ENCODE peak calls at places on chromosomes 13 and 19, in eight cellular contexts. D, X, J, W, Z, B, Y and S are unnamed samples.

GRCh38 chr19:10612515-10613119 is 12.7 kb upstream of the SLC44A2 start:
- DNase-seq in D (no peak), X (no peak), J (no peak), W (peak), Z (no peak), B (no peak), Y (no peak), S (peak)

GRCh38 chr19:28297036-28297435 is 915.9 kb downstream of the UQCRFS1 start:
- DNase-seq in D (no peak), X (no peak), J (no peak), W (no peak), Z (no peak), B (no peak), Y (no peak), S (no peak)

GRCh38 chr13:67231481-67231940 is 1.4 kb upstream of the PCDH9 start:
- DNase-seq in D (no peak), X (no peak), J (no peak), W (no peak), Z (no peak), B (no peak), Y (no peak), S (no peak)

GRCh38 chr13:24172071-24172470 is 11.6 kb downstream of the SPATA13 start:
- DNase-seq in D (no peak), X (no peak), J (no peak), W (no peak), Z (no peak), B (no peak), Y (no peak), S (no peak)

GRCh38 chr13:98839826-98840769 is 87.6 kb upstream of the SLC15A1 start:
- DNase-seq in D (peak), X (peak), J (peak), W (peak), Z (peak), B (peak), Y (peak), S (peak)

GRCh38 chr19:45761714-45762113 is 7.3 kb downstream of the SIX5 start:
- DNase-seq in D (no peak), X (no peak), J (no peak), W (no peak), Z (no peak), B (no peak), Y (no peak), S (no peak)

GRCh38 chr13:48782429-48782840 is 128.7 kb downstream of the CYSLTR2 start:
- DNase-seq in D (no peak), X (no peak), J (no peak), W (no peak), Z (no peak), B (no peak), Y (no peak), S (peak)

GRCh38 chr13:35763060-35763804 is 286.7 kb upstream of the MAB21L1 start:
- DNase-seq in D (no peak), X (no peak), J (no peak), W (no peak), Z (no peak), B (no peak), Y (no peak), S (no peak)

GRCh38 chr13:20397896-20398295 is 127.8 kb downstream of the CRYL1 start:
- DNase-seq in D (no peak), X (no peak), J (no peak), W (no peak), Z (no peak), B (no peak), Y (no peak), S (no peak)

GRCh38 chr13:26531751-26532150 is 25.7 kb upstream of the WASF3 start:
- DNase-seq in D (no peak), X (no peak), J (no peak), W (no peak), Z (no peak), B (no peak), Y (no peak), S (no peak)

GRCh38 chr19:17997969-17998826 is 9.8 kb upstream of the ARRDC2 start:
- DNase-seq in D (peak), X (no peak), J (no peak), W (no peak), Z (no peak), B (peak), Y (no peak), S (peak)

GRCh38 chr13:44306401-44307192 is 67.0 kb upstream of the SERP2 start:
- DNase-seq in D (peak), X (no peak), J (no peak), W (peak), Z (no peak), B (peak), Y (peak), S (peak)

GRCh38 chr19:23716792-23717191 is 29.8 kb upstream of the ZNF675 start:
- DNase-seq in D (no peak), X (no peak), J (no peak), W (no peak), Z (no peak), B (no peak), Y (no peak), S (no peak)

GRCh38 chr19:29840066-29840950 is 28.5 kb downstream of the CCNE1 start:
- DNase-seq in D (no peak), X (no peak), J (no peak), W (no peak), Z (no peak), B (no peak), Y (no peak), S (no peak)

GRCh38 chr13:77860621-77861020 is 58.0 kb downstream of the EDNRB start:
- DNase-seq in D (no peak), X (no peak), J (no peak), W (no peak), Z (no peak), B (no peak), Y (peak), S (no peak)

GRCh38 chr13:33292712-33293111 is 7.2 kb upstream of the STARD13 start:
- DNase-seq in D (no peak), X (no peak), J (no peak), W (no peak), Z (no peak), B (no peak), Y (no peak), S (no peak)

GRCh38 chr13:48775804-48776203 is 122.1 kb downstream of the CYSLTR2 start:
- DNase-seq in D (no peak), X (no peak), J (no peak), W (no peak), Z (no peak), B (no peak), Y (peak), S (no peak)

GRCh38 chr13:48500652-48501197 is 32.2 kb downstream of the RCBTB2 start:
- DNase-seq in D (no peak), X (peak), J (no peak), W (no peak), Z (no peak), B (no peak), Y (peak), S (no peak)

GRCh38 chr19:5503598-5503997 is 48.4 kb downstream of the ZNRF4 start:
- DNase-seq in D (no peak), X (no peak), J (no peak), W (no peak), Z (no peak), B (no peak), Y (no peak), S (no peak)

GRCh38 chr19:16260794-16261161 is 63.1 kb downstream of the AP1M1 start:
- DNase-seq in D (no peak), X (no peak), J (no peak), W (no peak), Z (no peak), B (no peak), Y (no peak), S (no peak)

GRCh38 chr19:756232-756631 is 5.3 kb downstream of the MISP start:
- DNase-seq in D (no peak), X (no peak), J (no peak), W (no peak), Z (no peak), B (peak), Y (peak), S (no peak)

GRCh38 chr19:41776700-41777099 is 19.7 kb upstream of the CEACAM3 start:
- DNase-seq in D (no peak), X (no peak), J (no peak), W (no peak), Z (no peak), B (no peak), Y (no peak), S (peak)

GRCh38 chr19:44003461-44004134 is 841 bp downstream of the ZNF230 start:
- DNase-seq in D (no peak), X (peak), J (no peak), W (no peak), Z (no peak), B (peak), Y (peak), S (peak)

GRCh38 chr13:45370922-45371406 is 30.0 kb upstream of the TPT1 start:
- DNase-seq in D (peak), X (peak), J (peak), W (peak), Z (peak), B (peak), Y (peak), S (no peak)

GRCh38 chr13:50357586-50358118 is 342.4 kb downstream of the KCNRG start:
- DNase-seq in D (no peak), X (no peak), J (no peak), W (no peak), Z (no peak), B (no peak), Y (peak), S (peak)

GRCh38 chr19:49875801-49876421 is 1.2 kb downstream of the AKT1S1 start:
- DNase-seq in D (peak), X (no peak), J (peak), W (peak), Z (peak), B (peak), Y (no peak), S (peak)

GRCh38 chr13:98216711-98217110 is 39.6 kb upstream of the RNF113B start:
- DNase-seq in D (no peak), X (no peak), J (no peak), W (no peak), Z (no peak), B (no peak), Y (no peak), S (no peak)

GRCh38 chr13:34208326-34208725 is 390.4 kb downstream of the RFC3 start:
- DNase-seq in D (no peak), X (no peak), J (no peak), W (no peak), Z (no peak), B (no peak), Y (no peak), S (no peak)

GRCh38 chr13:83831796-83832195 is 50.5 kb downstream of the SLITRK1 start:
- DNase-seq in D (no peak), X (no peak), J (no peak), W (no peak), Z (no peak), B (no peak), Y (no peak), S (no peak)

GRCh38 chr19:39746836-39747529 is 9.2 kb upstream of the CLC start:
- DNase-seq in D (no peak), X (no peak), J (no peak), W (no peak), Z (no peak), B (no peak), Y (no peak), S (no peak)
- TF ChIP-seq CTCF in D (no peak), X (no peak), J (peak), W (no peak), Z (no peak), B (no peak), Y (no peak), S (no peak)

GRCh38 chr19:47430041-47430802 is 10.9 kb upstream of the MEIS3 start:
- DNase-seq in D (no peak), X (no peak), J (peak), W (no peak), Z (peak), B (no peak), Y (peak), S (peak)
- TF ChIP-seq CTCF in D (peak), X (peak), J (peak), W (peak), Z (no peak), B (no peak), Y (peak), S (peak)

GRCh38 chr19:14315433-14315832 is 65.8 kb upstream of the ADGRE5 start:
- DNase-seq in D (no peak), X (no peak), J (no peak), W (no peak), Z (no peak), B (no peak), Y (no peak), S (no peak)
- TF ChIP-seq CTCF in D (no peak), X (no peak), J (peak), W (no peak), Z (no peak), B (no peak), Y (peak), S (no peak)

DNA sequence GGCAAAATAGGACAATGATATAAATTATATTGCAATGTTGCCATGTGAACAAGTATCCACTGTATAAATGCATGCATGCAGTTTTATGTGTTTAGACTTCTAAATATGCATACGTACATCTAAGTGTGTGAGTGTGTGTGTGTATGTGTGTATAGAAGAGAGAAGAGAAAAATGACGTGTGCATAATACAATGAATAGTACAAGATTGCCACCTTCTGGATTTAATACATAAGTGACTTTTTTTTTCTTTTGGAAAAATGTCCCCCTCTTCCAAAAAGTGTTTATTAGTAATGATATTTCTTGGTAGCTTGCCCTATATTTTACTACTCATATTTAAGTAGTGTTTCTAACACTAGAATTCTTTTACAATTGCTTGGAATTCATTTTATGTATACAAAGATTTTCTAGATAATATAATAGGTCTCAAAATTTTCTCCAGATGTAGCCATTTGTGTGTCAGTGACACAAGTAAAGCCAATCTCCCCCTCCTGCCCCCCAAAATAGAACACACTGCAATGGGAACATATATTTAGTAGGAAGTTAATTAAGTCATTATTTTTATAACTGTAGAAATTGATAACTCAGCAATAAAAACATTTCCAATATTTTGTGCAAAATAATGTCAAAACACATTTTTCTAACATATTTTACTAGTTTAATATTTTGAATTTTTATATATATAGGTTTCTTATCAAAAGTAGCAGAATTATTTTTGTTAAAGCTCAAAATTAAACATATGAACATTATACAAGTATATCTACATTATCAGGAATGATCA is 783.3 kb upstream of the ATXN8OS start:
- DNase-seq in D (no peak), X (no peak), J (no peak), W (no peak), Z (no peak), B (no peak), Y (peak), S (no peak)
- TF ChIP-seq CTCF in D (no peak), X (no peak), J (peak), W (peak), Z (no peak), B (peak), Y (no peak), S (no peak)

GRCh38 chr13:57552441-57552840 is 79.1 kb upstream of the PCDH17 start:
- DNase-seq in D (no peak), X (no peak), J (no peak), W (no peak), Z (no peak), B (no peak), Y (no peak), S (no peak)

GRCh38 chr13:57553932-57554331 is 77.6 kb upstream of the PCDH17 start:
- DNase-seq in D (no peak), X (no peak), J (no peak), W (no peak), Z (no peak), B (no peak), Y (no peak), S (no peak)

GRCh38 chr13:57557979-57558529 is 73.5 kb upstream of the PCDH17 start:
- DNase-seq in D (no peak), X (peak), J (no peak), W (no peak), Z (no peak), B (no peak), Y (peak), S (no peak)
- TF ChIP-seq CTCF in D (peak), X (peak), J (peak), W (no peak), Z (no peak), B (no peak), Y (peak), S (no peak)

GRCh38 chr19:12777217-12778019 is 2.1 kb upstream of the HOOK2 start:
- DNase-seq in D (peak), X (peak), J (peak), W (peak), Z (peak), B (no peak), Y (peak), S (peak)

GRCh38 chr19:12772323-12772722 is 3.0 kb downstream of the HOOK2 start:
- DNase-seq in D (no peak), X (no peak), J (no peak), W (peak), Z (no peak), B (no peak), Y (no peak), S (no peak)

GRCh38 chr19:12770922-12771321 is 4.4 kb downstream of the HOOK2 start:
- DNase-seq in D (no peak), X (no peak), J (no peak), W (no peak), Z (no peak), B (no peak), Y (no peak), S (no peak)

GRCh38 chr19:12774588-12775555 is at the start of gene HOOK2:
- DNase-seq in D (no peak), X (no peak), J (peak), W (no peak), Z (peak), B (no peak), Y (no peak), S (peak)

GRCh38 chr19:12773571-12773970 is 1.8 kb downstream of the HOOK2 start:
- DNase-seq in D (no peak), X (no peak), J (no peak), W (peak), Z (no peak), B (no peak), Y (peak), S (no peak)
- TF ChIP-seq CTCF in D (no peak), X (peak), J (no peak), W (peak), Z (no peak), B (no peak), Y (peak), S (no peak)

DNA sequence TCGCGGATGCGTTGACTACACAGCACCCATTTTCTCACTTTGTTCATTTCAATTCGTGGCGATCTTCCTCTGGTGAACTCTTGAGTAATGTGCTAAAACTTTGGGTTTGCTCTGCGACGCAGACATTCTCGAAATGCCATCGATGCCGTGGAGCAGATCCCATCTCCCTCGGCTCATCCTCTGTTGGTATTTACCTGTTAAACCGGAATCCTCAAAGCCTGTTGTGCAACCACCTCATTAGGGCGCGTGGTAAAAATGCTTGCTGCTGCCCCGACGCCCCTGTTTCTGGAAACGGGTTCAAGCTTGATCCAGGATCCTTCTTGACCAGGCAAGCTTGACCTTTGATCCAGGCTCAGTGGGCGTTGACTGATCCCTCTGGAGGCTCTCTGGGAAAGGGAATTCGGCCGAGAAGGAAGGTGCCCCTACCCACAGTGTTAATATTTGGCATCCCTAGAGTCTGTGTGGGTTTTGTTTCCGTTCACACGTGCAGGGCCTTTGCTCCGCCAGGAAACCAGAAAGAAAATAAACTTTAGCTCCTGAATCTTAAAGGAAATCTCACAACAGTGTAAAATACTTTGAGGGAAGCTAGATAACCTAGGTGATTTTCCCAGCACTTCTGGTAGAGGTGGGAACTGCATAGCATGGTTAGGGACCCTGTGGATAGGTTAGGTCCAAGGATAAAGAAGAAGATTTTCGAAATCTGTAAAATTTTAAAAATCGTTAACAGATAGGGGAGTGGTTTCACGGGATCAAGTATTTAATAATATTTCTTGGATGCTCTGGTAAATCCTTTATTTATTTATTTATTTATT is 1.0 kb downstream of the LSM14A start:
- DNase-seq in D (peak), X (peak), J (peak), W (no peak), Z (peak), B (peak), Y (peak), S (peak)
- TF ChIP-seq CTCF in D (no peak), X (no peak), J (peak), W (peak), Z (no peak), B (no peak), Y (no peak), S (peak)

GRCh38 chr19:57802269-57802668 is 12.4 kb downstream of the ZNF552 start:
- DNase-seq in D (no peak), X (no peak), J (no peak), W (no peak), Z (no peak), B (no peak), Y (no peak), S (no peak)
- TF ChIP-seq CTCF in D (no peak), X (peak), J (no peak), W (no peak), Z (no peak), B (no peak), Y (no peak), S (no peak)

DNA sequence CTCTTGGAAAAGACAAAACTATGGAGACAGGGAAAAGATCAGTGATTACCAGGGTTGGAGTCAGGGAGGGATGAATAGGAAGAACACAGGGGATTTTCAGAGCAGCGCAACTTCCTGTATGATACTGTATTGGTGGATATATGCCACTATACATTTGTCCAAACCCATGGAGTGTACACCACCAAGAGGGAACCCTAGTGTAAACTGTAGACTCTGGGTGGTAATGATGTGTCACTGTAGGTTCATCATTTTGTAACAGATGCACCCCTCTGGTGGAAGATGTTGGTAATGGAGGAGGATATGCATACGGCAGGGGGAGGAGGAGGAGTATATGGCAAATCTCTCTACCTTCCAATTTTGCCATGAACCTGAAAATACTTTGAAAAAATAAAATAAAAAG is 68.1 kb downstream of the UFM1 start:
- DNase-seq in D (peak), X (peak), J (no peak), W (no peak), Z (no peak), B (no peak), Y (peak), S (peak)
- TF ChIP-seq CTCF in D (peak), X (peak), J (no peak), W (peak), Z (no peak), B (no peak), Y (peak), S (peak)